ENCODE peak calls at places on chromosomes 4 and X, in five cellular contexts. P is endothelial cell of umbilical vein, M is K562, B is stomach, G is transverse colon. I is an unnamed sample.

GRCh38 chr4:72375050-72375736 is 193.8 kb downstream of the ADAMTS3 start:
- DNase-seq in P (no peak), M (no peak), B (no peak), G (no peak), I (no peak)

GRCh38 chr4:74997942-74998341 is 65.0 kb downstream of the PARM1 start:
- DNase-seq in P (no peak), M (no peak), B (no peak), G (no peak), I (no peak)

GRCh38 chr4:38896940-38897339 is 29.3 kb downstream of the FAM114A1 start:
- DNase-seq in P (no peak), M (no peak), B (no peak), G (no peak), I (no peak)

GRCh38 chrX:41108684-41109205 is 23.5 kb downstream of the USP9X start:
- DNase-seq in P (no peak), M (no peak), B (no peak), G (no peak), I (no peak)

GRCh38 chr4:151407018-151407417 is 2.0 kb upstream of the FHIP1A start:
- DNase-seq in P (no peak), M (no peak), B (no peak), G (no peak), I (no peak)

GRCh38 chrX:134148293-134148692 is 88.7 kb upstream of the CCDC160 start:
- DNase-seq in P (no peak), M (no peak), B (no peak), G (no peak), I (no peak)

GRCh38 chr4:182093431-182093831 is 149.8 kb upstream of the TENM3 start:
- DNase-seq in P (no peak), M (no peak), B (no peak), G (no peak), I (no peak)

GRCh38 chr4:77310931-77311330 is 153.9 kb downstream of the CCNG2 start:
- DNase-seq in P (no peak), M (no peak), B (no peak), G (no peak), I (no peak)

GRCh38 chr4:158571736-158572135 is 50.1 kb downstream of the RXFP1 start:
- DNase-seq in P (no peak), M (no peak), B (no peak), G (no peak), I (no peak)

GRCh38 chr4:158624889-158625478 is 46.7 kb downstream of the C4orf46 start:
- DNase-seq in P (peak), M (peak), B (no peak), G (no peak), I (no peak)

GRCh38 chrX:80173261-80173660 is 158.7 kb downstream of the TBX22 start:
- DNase-seq in P (no peak), M (no peak), B (no peak), G (no peak), I (no peak)

GRCh38 chr4:76821661-76822060 is 76.3 kb downstream of the SOWAHB start:
- DNase-seq in P (no peak), M (no peak), B (no peak), G (no peak), I (no peak)

GRCh38 chr4:185761352-185762235 is 50.4 kb downstream of the SORBS2 start:
- DNase-seq in P (peak), M (no peak), B (no peak), G (no peak), I (no peak)

GRCh38 chr4:110216079-110216478 is 17.7 kb upstream of the ELOVL6 start:
- DNase-seq in P (no peak), M (no peak), B (no peak), G (no peak), I (no peak)

GRCh38 chrX:109635151-109635550 is 10.2 kb upstream of the KCNE5 start:
- DNase-seq in P (peak), M (peak), B (no peak), G (no peak), I (no peak)

GRCh38 chr4:88706574-88706973 is 8.9 kb upstream of the NAP1L5 start:
- DNase-seq in P (peak), M (no peak), B (no peak), G (no peak), I (no peak)

GRCh38 chrX:150456941-150457340 is 93.8 kb downstream of the MAMLD1 start:
- DNase-seq in P (no peak), M (no peak), B (no peak), G (no peak), I (no peak)

GRCh38 chrX:103197721-103198306 is 17.1 kb upstream of the BEX4 start:
- DNase-seq in P (peak), M (no peak), B (no peak), G (no peak), I (no peak)

GRCh38 chr4:18388029-18388428 is 366.5 kb upstream of the LCORL start:
- DNase-seq in P (peak), M (no peak), B (no peak), G (no peak), I (no peak)

GRCh38 chr4:165367040-165367439 is 11.8 kb upstream of the CPE start:
- DNase-seq in P (no peak), M (no peak), B (peak), G (no peak), I (no peak)

DNA sequence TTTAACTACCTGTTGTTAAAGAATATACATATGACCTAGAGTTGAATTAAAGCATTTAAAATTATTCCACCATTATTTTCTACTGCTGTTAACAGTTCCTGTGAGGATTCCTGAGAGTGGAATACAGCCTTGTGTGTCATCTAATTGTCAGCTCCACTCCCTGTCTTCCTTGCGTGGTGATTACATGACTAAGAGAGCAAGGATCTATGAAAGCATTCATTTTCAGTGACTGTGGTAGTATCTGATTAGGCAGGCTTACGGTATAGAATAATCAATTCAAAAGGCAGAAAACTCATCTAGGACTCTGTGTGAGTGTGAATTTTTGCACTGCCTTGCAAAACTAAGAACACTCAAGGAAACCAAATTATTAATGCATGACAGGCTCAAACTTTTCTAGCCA is 577.8 kb downstream of the SH3BGRL start:
- DNase-seq in P (no peak), M (no peak), B (no peak), G (no peak), I (no peak)
- TF ChIP-seq POLR2AphosphoS5 in P (no peak), M (no peak), B (no peak), G (no peak), I (no peak)

GRCh38 chr4:105551968-105552746 is at the start of gene ARHGEF38:
- DNase-seq in P (no peak), M (no peak), B (peak), G (peak), I (no peak)
- TF ChIP-seq POLR2A in P (no peak), M (no peak), B (no peak), G (peak), I (no peak)

GRCh38 chr4:7068883-7069282 is 1.0 kb upstream of the GRPEL1 start:
- DNase-seq in P (no peak), M (peak), B (no peak), G (no peak), I (peak)

GRCh38 chr4:7073526-7074390 is 5.9 kb upstream of the GRPEL1 start:
- DNase-seq in P (peak), M (peak), B (no peak), G (no peak), I (no peak)

GRCh38 chr4:7068279-7068842 is 497 bp upstream of the GRPEL1 start:
- DNase-seq in P (no peak), M (peak), B (no peak), G (no peak), I (no peak)

GRCh38 chr4:7073059-7073458 is 5.2 kb upstream of the GRPEL1 start:
- DNase-seq in P (no peak), M (no peak), B (no peak), G (no peak), I (no peak)

GRCh38 chr4:7070729-7071511 is 3.1 kb upstream of the GRPEL1 start:
- DNase-seq in P (peak), M (peak), B (peak), G (peak), I (peak)
- TF ChIP-seq POLR2AphosphoS5 in P (no peak), M (no peak), B (peak), G (no peak), I (no peak)

DNA sequence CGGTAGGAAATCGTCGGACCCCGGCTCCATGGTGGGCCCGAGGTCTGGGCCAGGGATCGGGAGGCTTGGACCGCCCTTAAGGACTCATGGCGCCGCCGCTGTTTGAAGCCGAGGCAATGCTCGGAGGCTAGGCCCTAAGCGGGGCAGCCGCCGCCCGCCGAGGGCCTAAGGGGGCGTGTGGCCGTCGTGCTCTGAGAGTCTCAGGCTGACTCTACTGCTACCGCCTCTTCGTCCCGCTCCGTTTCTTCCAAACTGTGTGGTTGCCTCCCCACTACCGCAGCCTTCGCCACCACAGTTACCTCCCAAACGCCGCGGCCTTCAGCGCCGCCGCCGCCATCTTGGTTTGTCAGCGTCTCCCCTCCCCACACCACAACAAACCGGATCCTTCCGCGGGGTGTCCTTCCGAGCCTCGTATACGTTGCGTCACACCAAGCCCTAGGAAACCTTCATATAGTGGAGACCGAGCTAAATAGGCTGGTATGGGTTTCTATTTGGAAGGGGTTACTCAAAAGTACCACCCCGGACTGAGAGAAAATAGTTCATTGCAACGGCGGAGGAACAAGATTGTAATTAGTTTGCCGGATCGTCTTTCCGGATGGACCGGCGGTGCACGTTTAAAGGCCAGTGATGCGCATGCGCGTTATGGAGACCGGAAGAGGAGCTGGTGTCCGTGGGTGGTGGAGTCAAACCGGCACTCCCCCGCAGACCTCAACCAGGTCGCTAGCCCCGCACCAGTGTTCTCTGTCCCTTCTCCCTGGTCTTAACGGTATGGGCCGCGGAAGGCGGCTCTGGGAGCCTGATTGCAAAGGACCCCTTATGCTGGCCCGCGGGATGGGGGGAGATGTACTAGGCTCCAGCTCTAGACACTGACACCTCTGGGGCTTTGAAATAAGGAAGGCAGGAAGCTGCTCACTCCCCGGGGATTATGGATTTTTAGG is at the start of gene KDM5C:
- DNase-seq in P (peak), M (peak), B (peak), G (peak), I (peak)
- TF ChIP-seq POLR2A in P (peak), M (peak), B (no peak), G (peak), I (peak)

DNA sequence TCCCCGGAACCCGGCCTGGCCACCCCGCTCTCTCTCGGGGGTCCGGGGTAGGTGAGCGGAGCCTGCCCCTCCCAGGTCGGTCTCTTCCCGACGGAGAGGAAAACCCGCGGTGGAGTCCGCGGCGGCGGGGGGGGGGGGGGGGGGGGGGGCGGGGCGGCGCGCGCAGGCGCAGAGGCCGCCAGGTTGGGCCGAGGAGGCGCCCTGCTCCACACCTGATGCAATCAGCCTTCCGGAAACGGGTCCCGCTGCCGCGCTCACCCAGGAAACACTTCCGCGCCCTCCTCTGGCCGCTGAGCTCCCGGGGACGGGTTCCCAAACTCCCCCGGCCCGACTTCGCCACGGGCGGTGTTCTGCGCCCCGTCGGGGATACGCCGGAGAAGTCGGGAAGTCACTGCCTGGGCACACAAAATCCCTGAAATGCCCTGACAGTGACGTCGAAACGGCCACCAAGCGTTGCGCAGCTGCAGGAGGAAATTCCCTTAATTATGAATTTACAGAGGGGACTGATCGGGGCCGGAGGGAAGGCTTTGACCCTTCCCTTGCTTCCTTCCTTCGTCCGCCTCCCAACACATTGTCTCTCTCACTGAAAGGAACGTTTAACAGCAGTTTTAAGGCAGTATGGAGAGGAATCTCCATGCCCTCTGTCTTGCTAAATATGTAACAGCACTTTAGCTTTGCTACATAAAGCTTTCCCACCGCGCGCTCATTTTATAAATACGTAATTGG is 2.1 kb upstream of the APBB2 start:
- DNase-seq in P (peak), M (peak), B (peak), G (peak), I (peak)
- TF ChIP-seq POLR2AphosphoS5 in P (peak), M (no peak), B (peak), G (no peak), I (peak)

DNA sequence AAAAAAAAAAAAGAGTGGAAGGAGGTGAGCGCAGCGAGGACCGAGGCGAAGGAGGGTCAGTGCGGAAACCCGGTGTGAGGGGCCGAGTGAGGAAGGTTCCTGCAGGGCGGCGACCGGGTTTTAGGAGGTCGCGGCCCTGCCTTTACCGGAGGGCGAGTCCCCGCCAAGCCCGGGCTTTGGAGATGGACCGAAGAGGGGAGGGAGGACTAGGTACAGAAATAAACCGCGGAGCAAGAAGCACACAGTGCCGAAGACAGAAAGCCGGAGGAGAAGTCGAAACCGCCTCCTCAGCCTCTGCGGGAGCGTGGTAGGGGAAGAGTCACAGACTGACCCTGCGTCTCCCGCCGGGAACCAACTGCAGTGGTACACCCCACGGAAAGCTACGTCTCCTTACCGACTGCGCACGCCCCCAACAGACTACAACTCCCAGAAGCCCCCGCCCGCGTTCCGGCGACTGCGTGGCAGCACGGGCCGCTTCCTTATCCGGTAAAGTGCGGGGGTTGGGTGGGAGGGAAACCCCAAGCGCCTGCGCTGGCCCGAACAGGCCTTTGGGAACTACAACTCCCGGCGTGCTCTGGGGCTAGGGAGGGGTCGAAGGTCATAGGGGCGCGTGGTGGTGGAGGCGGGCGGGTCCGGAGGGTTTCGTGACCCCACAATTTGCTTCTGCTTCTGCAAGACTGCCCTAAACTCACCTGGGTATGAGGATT is at the start of gene NFXL1:
- DNase-seq in P (peak), M (peak), B (peak), G (peak), I (peak)
- TF ChIP-seq POLR2A in P (peak), M (peak), B (no peak), G (peak), I (no peak)

DNA sequence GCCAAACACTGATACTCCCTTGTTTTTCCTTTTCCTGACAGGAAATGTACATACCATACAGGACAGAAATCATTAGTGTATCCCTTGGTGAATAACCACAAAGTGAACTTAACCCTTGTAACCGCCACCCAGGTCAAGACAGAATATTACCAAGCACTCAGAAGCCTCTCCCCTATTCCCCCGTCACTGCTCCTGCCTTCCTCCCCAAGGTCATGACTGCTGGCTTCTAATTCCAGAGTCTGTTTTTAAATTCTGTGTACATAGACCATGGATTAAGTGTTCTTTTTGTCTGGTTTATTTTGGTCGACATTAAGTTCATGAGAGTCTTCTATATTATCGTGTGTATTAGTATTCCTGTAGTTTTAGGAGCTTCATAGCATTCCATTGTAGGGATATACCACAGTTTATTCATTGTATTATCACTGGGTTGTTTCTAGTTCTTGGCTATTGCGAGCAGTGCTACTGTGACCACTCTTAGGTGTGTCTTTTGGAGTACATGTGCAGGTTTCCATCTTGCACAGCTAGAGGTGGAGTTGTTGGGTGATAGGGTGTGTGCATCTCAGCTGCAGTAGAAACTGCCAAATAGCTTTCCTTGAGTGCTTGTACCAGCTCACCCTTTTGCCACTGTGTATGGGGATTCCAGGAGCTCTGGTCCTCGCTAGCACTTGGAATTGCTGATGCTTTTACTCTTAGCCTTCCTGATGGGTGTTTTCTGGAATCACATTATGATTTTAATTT is 37.9 kb downstream of the HTT start:
- DNase-seq in P (peak), M (no peak), B (no peak), G (no peak), I (no peak)
- TF ChIP-seq POLR2AphosphoS5 in P (no peak), M (no peak), B (no peak), G (no peak), I (no peak)

DNA sequence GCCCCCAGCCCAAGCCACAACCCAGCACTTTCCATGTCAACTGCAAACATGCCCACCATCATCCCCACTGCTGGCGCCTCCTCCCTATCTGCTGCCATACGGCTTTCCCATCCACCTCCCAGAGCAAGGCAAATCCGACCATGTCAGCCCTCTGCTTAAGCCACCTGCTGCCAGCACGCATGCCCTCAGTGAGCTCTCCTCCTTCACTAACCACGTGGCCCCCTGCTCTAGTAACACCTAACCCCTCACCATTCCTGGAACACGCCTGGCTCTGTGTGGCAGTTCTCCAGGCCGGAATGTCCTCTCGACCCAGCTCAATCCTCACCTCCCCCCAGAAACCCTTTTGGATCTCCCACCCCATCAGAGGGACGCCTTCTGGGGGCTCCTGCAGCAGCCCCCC is 17.4 kb downstream of the BCAP31 start:
- DNase-seq in P (no peak), M (no peak), B (no peak), G (no peak), I (no peak)
- TF ChIP-seq POLR2A in P (no peak), M (no peak), B (no peak), G (no peak), I (no peak)